ENCODE peak calls at places on chromosomes 4 and X, in four cellular contexts. I is GM10248; J is stimulated activated CD4-positive, alpha-beta T cell treated with anti-CD3 and anti-CD28 coated beads, Interleukin-12 subunit alpha, Interleukin-12 subunit beta, amount 100 ng/mL, for 4 hours; O is HCEC 1CT. Y is an unnamed sample.

GRCh38 chr4:54281060-54281781 is 52.1 kb downstream of the PDGFRA start:
- DNase-seq in I (no peak), J (no peak), O (peak; percentile 76), Y (peak; percentile 94)

GRCh38 chr4:86934147-86934771 is 552 bp upstream of the AFF1 start:
- DNase-seq in I (no peak), J (no peak), O (no peak), Y (no peak)

GRCh38 chr4:88937081-88937480 is 119.9 kb downstream of the FAM13A start:
- DNase-seq in I (no peak), J (no peak), O (no peak), Y (no peak)

GRCh38 chr4:28105271-28105859 is 1244.7 kb downstream of the STIM2 start:
- DNase-seq in I (no peak), J (no peak), O (no peak), Y (no peak)

GRCh38 chr4:157221895-157222763 is 1.6 kb downstream of the GRIA2 start:
- DNase-seq in I (no peak), J (no peak), O (no peak), Y (no peak)

GRCh38 chr4:189377576-189377975 is 563.1 kb upstream of the FRG1 start:
- DNase-seq in I (no peak), J (no peak), O (no peak), Y (no peak)

GRCh38 chr4:134001057-134001456 is 200.5 kb downstream of the PABPC4L start:
- DNase-seq in I (no peak), J (no peak), O (no peak), Y (no peak)

GRCh38 chrX:45714864-45715263 is 514.2 kb upstream of the DIPK2B start:
- DNase-seq in I (no peak), J (no peak), O (peak; percentile 67), Y (peak; percentile 86)

GRCh38 chr4:110516106-110516922 is 40.4 kb downstream of the ENPEP start:
- DNase-seq in I (peak; percentile 39), J (peak; percentile 61), O (peak; percentile 41), Y (peak; percentile 80)

GRCh38 chrX:153582896-153583295 is 16.0 kb downstream of the CCNQ start:
- DNase-seq in I (peak; percentile 88), J (peak; percentile 44), O (no peak), Y (no peak)

Y was measured in LHCN-M2.